ENCODE peak calls at places on chromosome 20, in eight cellular contexts. C is H1, V is heart right ventricle, Y is pancreas, M is neural progenitor cell, T is breast epithelium, D is PC-9, U is left ventricle myocardium inferior. P is an unnamed sample.

GRCh38 chr20:29301624-29302259 is 1955.7 kb upstream of the DEFB115 start:
- DNase-seq in M (no peak), V (no peak), C (no peak), U (no peak), T (no peak), Y (no peak), D (no peak), P (no peak)

GRCh38 chr20:62536731-62537401 is 61.1 kb upstream of the GATA5 start:
- DNase-seq in D (no peak), C (no peak), Y (no peak), U (peak; percentile 48), T (no peak), M (no peak), V (peak; percentile 58), P (no peak)

GRCh38 chr20:6767536-6768227 is at the start of gene BMP2:
- DNase-seq in U (peak; percentile 69), D (no peak), C (no peak), T (no peak), V (peak; percentile 47), Y (peak; percentile 66), M (peak; percentile 87), P (no peak)

GRCh38 chr20:19552144-19552895 is 205.7 kb upstream of the RIN2 start:
- DNase-seq in U (no peak), C (peak; percentile 44), Y (peak; percentile 37), T (no peak), D (no peak), M (peak; percentile 83), V (peak; percentile 8), P (no peak)

GRCh38 chr20:49712918-49713778 is 530 bp downstream of the B4GALT5 start:
- DNase-seq in D (no peak), M (peak; percentile 57), U (peak; percentile 41), V (peak; percentile 44), Y (peak; percentile 51), C (no peak), T (no peak), P (no peak)

GRCh38 chr20:10954137-10954840 is 280.5 kb upstream of the JAG1 start:
- DNase-seq in C (no peak), D (peak; percentile 48), M (no peak), V (no peak), Y (peak; percentile 69), T (no peak), U (no peak), P (no peak)

GRCh38 chr20:47969426-47969825 is 184.1 kb upstream of the SULF2 start:
- DNase-seq in U (no peak), D (no peak), C (no peak), V (no peak), T (no peak), Y (no peak), M (no peak), P (no peak)

GRCh38 chr20:20743511-20744169 is 31.2 kb upstream of the RALGAPA2 start:
- DNase-seq in T (no peak), U (peak; percentile 82), D (no peak), V (peak; percentile 70), C (no peak), Y (peak; percentile 23), M (peak; percentile 83), P (no peak)

GRCh38 chr20:49245921-49246740 is 26.9 kb downstream of the DDX27 start:
- DNase-seq in M (peak; percentile 56), Y (no peak), C (no peak), V (no peak), T (no peak), U (peak; percentile 23), D (peak; percentile 52), P (no peak)

GRCh38 chr20:19934792-19935491 is 82.2 kb upstream of the NAA20 start:
- DNase-seq in Y (no peak), D (peak; percentile 73), C (no peak), T (peak; percentile 76), M (no peak), U (peak; percentile 58), V (peak; percentile 86), P (no peak)

GRCh38 chr20:17518339-17519052 is 12.7 kb downstream of the BFSP1 start:
- DNase-seq in D (no peak), Y (no peak), T (no peak), U (no peak), V (no peak), C (no peak), M (peak; percentile 39), P (no peak)

GRCh38 chr20:46801003-46801702 is 91.7 kb downstream of the SLC2A10 start:
- DNase-seq in D (no peak), U (no peak), Y (no peak), C (no peak), T (no peak), V (no peak), M (no peak), P (no peak)
- H3K27me3 ChIP-seq in D (peaks cover 47% of the 10 kb centered on the region), U (peaks cover 71% of the 10 kb centered on the region), Y (no peaks in the 10 kb centered on the region), C (no peaks in the 10 kb centered on the region), T (no peaks in the 10 kb centered on the region), V (peaks cover 60% of the 10 kb centered on the region), M (no peaks in the 10 kb centered on the region), P (peaks cover 7% of the 10 kb centered on the region)

DNA sequence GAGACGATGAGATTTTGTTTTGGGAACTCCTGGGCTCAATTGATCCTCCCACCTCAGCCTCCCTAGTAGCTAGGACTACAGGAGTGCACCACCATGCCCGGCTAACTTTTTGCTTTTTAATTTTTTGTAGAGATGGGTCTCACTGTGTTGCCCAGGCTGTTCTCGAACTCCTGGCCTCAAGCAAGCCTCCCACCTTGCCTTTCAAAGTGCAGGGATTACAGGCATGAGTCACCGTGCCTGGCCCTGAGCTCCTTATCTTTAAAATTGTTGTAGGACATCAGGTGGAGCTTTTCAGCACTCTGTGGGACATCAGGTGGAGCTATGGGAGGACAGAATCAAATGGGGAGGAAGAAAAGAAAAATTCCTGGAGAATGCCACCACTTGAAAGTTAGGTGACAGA is 12.7 kb downstream of the ACTR5 start:
- DNase-seq in U (no peak), Y (no peak), D (no peak), C (no peak), M (no peak), T (no peak), V (no peak), P (no peak)
- H3K36me3 ChIP-seq in U (peaks cover 97% of the 10 kb centered on the region), Y (no peaks in the 10 kb centered on the region), D (peaks cover 5% of the 10 kb centered on the region), C (peaks cover 21% of the 10 kb centered on the region), M (no peaks in the 10 kb centered on the region), T (peaks cover 10% of the 10 kb centered on the region), V (no peaks in the 10 kb centered on the region), P (peaks cover 8% of the 10 kb centered on the region)

GRCh38 chr20:3930265-3931206 is 41.3 kb downstream of the PANK2 start:
- DNase-seq in C (no peak), T (no peak), M (no peak), D (no peak), U (no peak), Y (no peak), V (no peak), P (no peak)

GRCh38 chr20:3933126-3933684 is 44.0 kb downstream of the PANK2 start:
- DNase-seq in V (no peak), C (no peak), U (no peak), T (no peak), M (no peak), Y (no peak), D (peak; percentile 25), P (no peak)

GRCh38 chr20:3931664-3932063 is 42.5 kb downstream of the PANK2 start:
- DNase-seq in U (no peak), V (no peak), M (no peak), Y (no peak), D (no peak), T (no peak), C (no peak), P (no peak)

GRCh38 chr20:3934628-3935027 is 45.4 kb downstream of the PANK2 start:
- DNase-seq in U (no peak), T (no peak), C (no peak), V (peak; percentile 58), M (no peak), Y (no peak), D (no peak), P (no peak)

GRCh38 chr20:3932277-3933073 is 43.3 kb downstream of the PANK2 start:
- DNase-seq in T (no peak), C (no peak), V (no peak), D (no peak), M (no peak), Y (no peak), U (no peak), P (no peak)
- H3K4me3 ChIP-seq in T (peak overlapping the region; percentile 33), C (no peak overlapping the region), V (peak overlapping the region; percentile 32), D (no peak overlapping the region), M (no peak overlapping the region), Y (peak overlapping the region; percentile 13), U (peak overlapping the region; percentile 61), P (no peak overlapping the region)

GRCh38 chr20:708956-709355 is 33.4 kb upstream of the SCRT2 start:
- DNase-seq in D (no peak), Y (no peak), C (no peak), T (no peak), V (no peak), M (no peak), U (no peak), P (no peak)

GRCh38 chr20:709864-710761 is 34.5 kb upstream of the SCRT2 start:
- DNase-seq in M (peak; percentile 73), D (no peak), C (no peak), T (no peak), V (no peak), Y (no peak), U (no peak), P (no peak)

GRCh38 chr20:709421-709820 is 33.8 kb upstream of the SCRT2 start:
- DNase-seq in T (peak; percentile 58), D (peak; percentile 31), Y (peak; percentile 24), M (no peak), C (no peak), U (peak; percentile 65), V (peak; percentile 42), P (no peak)

GRCh38 chr20:710762-711120 is 35.1 kb upstream of the SCRT2 start:
- DNase-seq in V (no peak), Y (no peak), M (no peak), C (no peak), T (no peak), U (no peak), D (peak; percentile 2), P (no peak)

DNA sequence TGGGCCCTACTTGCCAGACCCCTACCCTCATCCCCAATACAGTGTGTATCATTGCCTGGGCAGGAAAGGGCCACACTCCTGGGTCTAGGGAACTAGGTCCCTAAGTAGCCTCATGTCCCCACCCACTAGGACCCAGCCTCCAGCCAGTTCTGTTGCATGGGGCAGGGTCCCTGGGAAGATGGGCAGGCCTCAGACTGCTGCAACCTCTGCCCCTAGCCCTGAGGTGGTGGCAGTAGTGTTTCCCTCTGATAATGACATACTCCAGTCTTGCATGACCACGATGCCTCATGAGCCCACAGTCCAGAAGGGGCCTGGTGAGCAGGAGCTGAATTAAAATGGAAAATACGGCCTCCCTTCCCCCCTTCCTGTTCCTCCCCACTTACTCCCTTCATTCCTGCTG is 35.9 kb upstream of the SCRT2 start:
- DNase-seq in T (no peak), U (no peak), C (no peak), M (no peak), D (no peak), V (no peak), Y (no peak), P (no peak)
- H3K27me3 ChIP-seq in T (no peaks in the 10 kb centered on the region), U (peaks cover 51% of the 10 kb centered on the region), C (peaks cover 15% of the 10 kb centered on the region), M (peaks cover 55% of the 10 kb centered on the region), D (peaks cover 19% of the 10 kb centered on the region), V (peaks cover 28% of the 10 kb centered on the region), Y (no peaks in the 10 kb centered on the region), P (peaks cover 13% of the 10 kb centered on the region)

GRCh38 chr20:37185681-37186080 is 6.3 kb upstream of the MROH8 start:
- DNase-seq in V (no peak), T (no peak), Y (no peak), C (no peak), D (no peak), M (no peak), U (no peak), P (no peak)
- H3K36me3 ChIP-seq in V (no peaks in the 10 kb centered on the region), T (no peaks in the 10 kb centered on the region), Y (no peaks in the 10 kb centered on the region), C (peaks cover 30% of the 10 kb centered on the region), D (peaks cover 38% of the 10 kb centered on the region), M (peaks cover 7% of the 10 kb centered on the region), U (peaks cover 45% of the 10 kb centered on the region), P (peaks cover 10% of the 10 kb centered on the region)

GRCh38 chr20:55216525-55217242 is 741.3 kb downstream of the DOK5 start:
- DNase-seq in T (no peak), M (no peak), V (no peak), D (no peak), U (no peak), Y (no peak), C (no peak), P (no peak)
- H3K4me3 ChIP-seq in T (no peak overlapping the region), M (no peak overlapping the region), V (no peak overlapping the region), D (no peak overlapping the region), U (no peak overlapping the region), Y (no peak overlapping the region), C (no peak overlapping the region), P (no peak overlapping the region)

P was measured in BJ.